ENCODE peak calls at places on chromosomes 13 and 19, in nine cellular contexts. Z is psoas muscle, M is HepG2, I is IMR-90, G is stomach, O is mucosa of descending colon, J is astrocyte of the spinal cord, P is uterus, N is AG09309. R is an unnamed sample.

GRCh38 chr13:35349673-35350278 is 126.7 kb downstream of the MAB21L1 start:
- DNase-seq in Z (no peak), M (peak; percentile 92), I (no peak), G (no peak), O (peak; percentile 12), J (peak; percentile 2), P (no peak), N (no peak), R (peak; percentile 1)

GRCh38 chr13:80082396-80083096 is 258.4 kb downstream of the SPRY2 start:
- DNase-seq in Z (no peak), M (no peak), I (peak; percentile 74), G (no peak), O (no peak), J (peak; percentile 70), P (no peak), N (no peak), R (peak; percentile 50)

GRCh38 chr13:21901326-21901725 is 230.5 kb downstream of the FGF9 start:
- DNase-seq in Z (no peak), M (no peak), I (no peak), G (no peak), O (no peak), J (no peak), P (no peak), N (no peak), R (no peak)

GRCh38 chr19:1279782-1280341 is 4.5 kb downstream of the FAM174C start:
- DNase-seq in Z (peak; percentile 91), M (peak; percentile 68), I (peak; percentile 80), G (peak; percentile 87), O (peak; percentile 92), J (peak; percentile 83), P (peak; percentile 80), N (no peak), R (peak; percentile 87)

GRCh38 chr13:110055089-110055488 is 251.9 kb downstream of the COL4A1 start:
- DNase-seq in Z (no peak), M (no peak), I (peak; percentile 18), G (no peak), O (no peak), J (peak; percentile 27), P (no peak), N (no peak), R (no peak)

GRCh38 chr19:49145485-49146407 is 9.4 kb downstream of the HRC start:
- DNase-seq in Z (peak; percentile 90), M (peak; percentile 48), I (peak; percentile 71), G (peak; percentile 87), O (peak; percentile 91), J (peak; percentile 75), P (peak; percentile 67), N (peak; percentile 20), R (peak; percentile 78)

GRCh38 chr13:97256343-97256783 is 34.2 kb downstream of the MBNL2 start:
- DNase-seq in Z (no peak), M (peak; percentile 85), I (peak; percentile 97), G (no peak), O (no peak), J (peak; percentile 94), P (peak; percentile 51), N (peak; percentile 90), R (peak; percentile 96)

GRCh38 chr13:45101327-45102018 is 18.8 kb upstream of the GTF2F2 start:
- DNase-seq in Z (no peak), M (no peak), I (no peak), G (no peak), O (no peak), J (no peak), P (no peak), N (no peak), R (no peak)

GRCh38 chr13:77114271-77114670 is 87.3 kb upstream of the FBXL3 start:
- DNase-seq in Z (no peak), M (no peak), I (peak; percentile 35), G (no peak), O (no peak), J (peak; percentile 9), P (no peak), N (no peak), R (no peak)

GRCh38 chr19:42323852-42324654 is 1.4 kb upstream of the MEGF8 start:
- DNase-seq in Z (no peak), M (no peak), I (no peak), G (no peak), O (peak; percentile 19), J (no peak), P (no peak), N (no peak), R (no peak)

GRCh38 chr19:1774999-1775772 is 21.9 kb downstream of the ONECUT3 start:
- DNase-seq in Z (no peak), M (no peak), I (no peak), G (no peak), O (no peak), J (no peak), P (no peak), N (no peak), R (no peak)

GRCh38 chr13:73464758-73465628 is 406.2 kb downstream of the KLF5 start:
- DNase-seq in Z (no peak), M (no peak), I (no peak), G (no peak), O (peak; percentile 56), J (no peak), P (no peak), N (no peak), R (no peak)

GRCh38 chr19:3323026-3323425 is 43.4 kb upstream of the NFIC start:
- DNase-seq in Z (no peak), M (no peak), I (no peak), G (no peak), O (no peak), J (no peak), P (no peak), N (no peak), R (no peak)

GRCh38 chr19:3325451-3325850 is 40.9 kb upstream of the NFIC start:
- DNase-seq in Z (no peak), M (no peak), I (no peak), G (no peak), O (no peak), J (no peak), P (no peak), N (no peak), R (no peak)

GRCh38 chr19:3323704-3324103 is 42.7 kb upstream of the NFIC start:
- DNase-seq in Z (no peak), M (no peak), I (no peak), G (no peak), O (no peak), J (no peak), P (no peak), N (no peak), R (no peak)

GRCh38 chr19:3322199-3322978 is 44.0 kb upstream of the NFIC start:
- DNase-seq in Z (no peak), M (no peak), I (no peak), G (no peak), O (no peak), J (no peak), P (no peak), N (no peak), R (no peak)

GRCh38 chr19:3324405-3324856 is 42.0 kb upstream of the NFIC start:
- DNase-seq in Z (peak; percentile 80), M (peak; percentile 52), I (no peak), G (peak; percentile 77), O (peak; percentile 82), J (no peak), P (no peak), N (no peak), R (peak; percentile 39)
- TF ChIP-seq CTCF in Z (peak; percentile 58), M (peak; percentile 74), I (peak; percentile 57), G (peak; percentile 66), O (peak; percentile 54), J (peak; percentile 83), P (peak; percentile 35), N (peak; percentile 80), R (peak; percentile 76)

GRCh38 chr13:27523345-27524073 is 73.1 kb upstream of the MTIF3 start:
- DNase-seq in Z (no peak), M (no peak), I (no peak), G (no peak), O (no peak), J (no peak), P (no peak), N (no peak), R (no peak)

GRCh38 chr13:27522847-27523246 is 72.5 kb upstream of the MTIF3 start:
- DNase-seq in Z (no peak), M (no peak), I (no peak), G (no peak), O (peak; percentile 6), J (no peak), P (no peak), N (no peak), R (no peak)

GRCh38 chr13:27526516-27526915 is 76.2 kb upstream of the MTIF3 start:
- DNase-seq in Z (no peak), M (no peak), I (no peak), G (no peak), O (no peak), J (no peak), P (no peak), N (no peak), R (no peak)

GRCh38 chr13:27528908-27529307 is 78.5 kb upstream of the MTIF3 start:
- DNase-seq in Z (no peak), M (no peak), I (no peak), G (no peak), O (no peak), J (no peak), P (no peak), N (no peak), R (no peak)

GRCh38 chr13:27524981-27525975 is 74.9 kb upstream of the MTIF3 start:
- DNase-seq in Z (no peak), M (no peak), I (no peak), G (no peak), O (no peak), J (no peak), P (no peak), N (no peak), R (no peak)
- H3K4me3 ChIP-seq in Z (no peak overlapping the region), M (no peak overlapping the region), I (no peak overlapping the region), G (no peak overlapping the region), O (no peak overlapping the region), J (no peak overlapping the region), P (no peak overlapping the region), N (no peak overlapping the region), R (no peak overlapping the region)

DNA sequence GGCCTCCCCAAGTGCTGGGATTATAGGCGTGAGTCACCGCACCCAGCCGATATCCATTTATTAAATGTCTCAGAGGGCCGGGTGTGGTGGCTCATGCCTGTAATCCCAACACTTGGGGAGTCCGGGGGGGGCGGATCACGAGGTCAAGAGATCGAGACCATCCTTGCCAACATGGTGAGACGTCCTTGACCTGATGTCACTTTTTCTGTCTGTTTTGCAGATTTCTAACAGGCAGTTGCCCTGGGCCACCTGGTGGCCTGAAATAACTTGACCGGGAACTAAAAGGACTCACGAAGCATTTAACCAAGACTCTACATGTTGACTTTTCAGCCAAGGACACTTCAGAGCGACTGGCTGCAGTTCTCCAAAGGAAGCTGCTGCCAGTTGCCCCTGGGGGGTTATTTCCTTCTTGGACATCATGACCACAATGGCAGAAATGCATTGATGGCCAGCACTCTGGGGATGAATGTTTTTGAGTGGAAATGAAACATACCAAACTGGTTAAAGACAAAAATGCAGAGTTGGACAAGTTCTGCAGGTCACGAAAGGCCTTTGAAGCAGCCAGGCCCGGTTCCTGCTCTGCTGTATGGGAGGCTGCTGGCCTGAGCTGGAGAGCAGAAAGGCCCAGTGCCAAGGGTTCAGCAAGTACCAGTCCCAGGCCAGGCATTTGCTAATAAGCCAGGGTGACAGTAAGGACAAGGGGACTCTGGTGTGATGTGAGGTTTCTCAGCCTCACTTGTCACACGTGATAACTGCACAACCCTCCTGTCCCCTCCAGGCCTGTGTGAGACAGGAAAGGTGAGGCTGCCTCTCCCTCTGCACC is 8.3 kb downstream of the ZNF837 start:
- DNase-seq in Z (no peak), M (no peak), I (no peak), G (no peak), O (no peak), J (no peak), P (no peak), N (no peak), R (no peak)
- TF ChIP-seq CTCF in Z (no peak), M (peak; percentile 49), I (peak; percentile 19), G (no peak), O (no peak), J (no peak), P (no peak), N (no peak), R (peak; percentile 3)

GRCh38 chr13:50907781-50908180 is 1.8 kb upstream of the RNASEH2B start:
- DNase-seq in Z (no peak), M (no peak), I (no peak), G (no peak), O (no peak), J (no peak), P (no peak), N (no peak), R (no peak)
- H3K4me3 ChIP-seq in Z (no peak overlapping the region), M (no peak overlapping the region), I (no peak overlapping the region), G (no peak overlapping the region), O (no peak overlapping the region), J (no peak overlapping the region), P (no peak overlapping the region), N (no peak overlapping the region), R (no peak overlapping the region)

R was measured in fibroblast of pulmonary artery.